ENCODE peak calls at places on chromosomes 16 and 17, in nine cellular contexts. U is T-helper 2 cell; X is COR-L47; W is NB4; R is cardiac fibroblast; D is hypothalamus; T is CD4-positive, alpha-beta memory T cell; Q is GDM1; M is foreskin melanocyte. K is an unnamed sample.

GRCh38 chr16:16985707-16986106 is 485.1 kb downstream of the XYLT1 start:
- DNase-seq in W (no peak), U (no peak), Q (no peak), R (no peak), D (no peak), T (no peak), X (no peak), M (no peak), K (no peak)

GRCh38 chr17:28388106-28388505 is 16.6 kb downstream of the SARM1 start:
- DNase-seq in D (no peak), U (no peak), Q (no peak), T (no peak), X (no peak), W (no peak), M (no peak), R (no peak), K (no peak)

GRCh38 chr17:12463102-12463501 is 202.6 kb upstream of the MYOCD start:
- DNase-seq in X (no peak), Q (no peak), T (no peak), M (no peak), W (no peak), D (no peak), R (peak), U (no peak), K (no peak)

GRCh38 chr16:57711-58110 is 4.1 kb downstream of the SNRNP25 start:
- DNase-seq in X (no peak), M (no peak), R (no peak), T (no peak), D (no peak), Q (no peak), U (no peak), W (no peak), K (no peak)

GRCh38 chr16:54135361-54136275 is 151.0 kb downstream of the IRX3 start:
- DNase-seq in T (no peak), Q (no peak), W (peak), X (no peak), D (no peak), R (peak), U (no peak), M (peak), K (no peak)

GRCh38 chr16:80527297-80527696 is 13.5 kb upstream of the DYNLRB2 start:
- DNase-seq in X (no peak), M (no peak), U (no peak), R (peak), W (peak), D (no peak), T (peak), Q (peak), K (peak)

GRCh38 chr17:75181608-75182318 is 996 bp downstream of the SUMO2 start:
- DNase-seq in W (peak), U (peak), D (no peak), T (peak), Q (no peak), M (no peak), R (no peak), X (no peak), K (peak)

GRCh38 chr17:80791758-80792284 is 199.8 kb upstream of the CHMP6 start:
- DNase-seq in R (peak), D (no peak), Q (no peak), M (peak), X (no peak), W (no peak), U (no peak), T (no peak), K (no peak)

GRCh38 chr16:56603589-56603988 is 4.8 kb upstream of the MT2A start:
- DNase-seq in R (peak), U (no peak), W (peak), Q (no peak), T (no peak), D (no peak), X (peak), M (no peak), K (no peak)

GRCh38 chr17:76009447-76009846 is 8.8 kb downstream of the CDK3 start:
- DNase-seq in R (no peak), U (no peak), M (no peak), X (no peak), W (no peak), T (no peak), Q (no peak), D (no peak), K (no peak)